ENCODE peak calls at places on chromosomes 7 and 10, in eight cellular contexts. D is stimulated activated CD8-positive, alpha-beta memory T cell treated with anti-CD3 and anti-CD28 coated beads, Interleukin-4, amount 100 ng/mL, for 24 hours; C is LoVo; X is lower lobe of right lung; P is caudate nucleus; K is Ammon's horn; L is ACHN; Q is small intestine. V is an unnamed sample.

GRCh38 chr10:7787150-7787856 is 490 bp downstream of the KIN start:
- DNase-seq in D (no peak), P (no peak), K (no peak), X (no peak), C (peak), Q (peak), L (peak), V (no peak)

GRCh38 chr10:126565871-126566270 is 104.6 kb downstream of the C10orf90 start:
- DNase-seq in D (no peak), P (no peak), C (no peak), K (no peak), L (no peak), X (no peak), Q (no peak), V (no peak)

GRCh38 chr7:149561072-149561471 is 63.5 kb upstream of the ZNF746 start:
- DNase-seq in X (no peak), K (no peak), Q (no peak), P (no peak), D (no peak), L (no peak), C (no peak), V (no peak)

GRCh38 chr7:1397491-1398327 is 61.6 kb downstream of the MICALL2 start:
- DNase-seq in K (no peak), L (no peak), Q (no peak), P (no peak), D (no peak), X (no peak), C (no peak), V (no peak)

GRCh38 chr7:100826546-100827329 is 585 bp downstream of the EPHB4 start:
- DNase-seq in Q (peak), L (peak), D (no peak), P (no peak), X (no peak), C (peak), K (no peak), V (no peak)

GRCh38 chr7:155229548-155230168 is 68.0 kb upstream of the INSIG1 start:
- DNase-seq in D (no peak), P (no peak), Q (no peak), X (no peak), L (peak), C (peak), K (no peak), V (no peak)

GRCh38 chr10:7015457-7015856 is 395.4 kb downstream of the SFMBT2 start:
- DNase-seq in Q (no peak), X (no peak), C (no peak), D (no peak), P (no peak), L (no peak), K (no peak), V (no peak)

GRCh38 chr7:137423321-137423720 is 79.8 kb upstream of the PTN start:
- DNase-seq in C (no peak), K (no peak), D (no peak), P (no peak), X (no peak), Q (no peak), L (no peak), V (no peak)

GRCh38 chr7:28041508-28042314 is 138.9 kb downstream of the JAZF1 start:
- DNase-seq in K (no peak), D (no peak), L (peak), X (no peak), C (peak), Q (no peak), P (no peak), V (no peak)

GRCh38 chr10:66717221-66717981 is 208.4 kb upstream of the LRRTM3 start:
- DNase-seq in L (no peak), X (no peak), Q (peak), K (no peak), C (no peak), P (no peak), D (no peak), V (no peak)

GRCh38 chr10:103789771-103790201 is 65.6 kb downstream of the SH3PXD2A start:
- DNase-seq in P (no peak), D (no peak), X (no peak), K (no peak), C (peak), L (no peak), Q (peak), V (no peak)